ENCODE peak calls at places on chromosome 1, in six cellular contexts. E is right atrium auricular region, P is left ventricle myocardium inferior, V is testis, Y is Karpas-422, J is adrenal gland. G is an unnamed sample.

GRCh38 chr1:178034676-178035075 is 59.2 kb upstream of the RASAL2 start:
- DNase-seq in E (no peak), P (no peak), V (no peak), Y (no peak), J (no peak), G (no peak)

GRCh38 chr1:115710859-115711624 is 57.5 kb downstream of the CASQ2 start:
- DNase-seq in E (no peak), P (no peak), V (no peak), Y (no peak), J (no peak), G (peak; percentile 45)

GRCh38 chr1:6701437-6702153 is at the start of gene DNAJC11:
- DNase-seq in E (peak; percentile 82), P (peak; percentile 88), V (peak; percentile 93), Y (peak; percentile 96), J (peak; percentile 88), G (peak; percentile 88)

GRCh38 chr1:115437146-115437639 is 99.1 kb upstream of the NGF start:
- DNase-seq in E (no peak), P (no peak), V (no peak), Y (no peak), J (no peak), G (no peak)

GRCh38 chr1:151992345-151993083 is 1.1 kb downstream of the S100A10 start:
- DNase-seq in E (peak; percentile 95), P (peak; percentile 81), V (peak; percentile 90), Y (no peak), J (peak; percentile 82), G (peak; percentile 98)

GRCh38 chr1:201254625-201255469 is 28.5 kb upstream of the PKP1 start:
- DNase-seq in E (peak; percentile 21), P (peak; percentile 56), V (peak; percentile 76), Y (peak; percentile 78), J (peak; percentile 49), G (peak; percentile 40)

GRCh38 chr1:23619299-23620188 is 60.2 kb upstream of the ID3 start:
- DNase-seq in E (no peak), P (no peak), V (no peak), Y (peak; percentile 62), J (no peak), G (peak; percentile 87)

GRCh38 chr1:6111991-6112689 is 66.5 kb downstream of the KCNAB2 start:
- DNase-seq in E (no peak), P (no peak), V (no peak), Y (no peak), J (no peak), G (no peak)

GRCh38 chr1:211695135-211695816 is 19.9 kb upstream of the NEK2 start:
- DNase-seq in E (no peak), P (no peak), V (peak; percentile 42), Y (no peak), J (no peak), G (no peak)

GRCh38 chr1:61797045-61797755 is 54.9 kb downstream of the PATJ start:
- DNase-seq in E (no peak), P (no peak), V (no peak), Y (no peak), J (no peak), G (no peak)

GRCh38 chr1:103788377-103788776 is 38.7 kb downstream of the AMY1C start:
- DNase-seq in E (no peak), P (no peak), V (no peak), Y (peak; percentile 57), J (no peak), G (no peak)

GRCh38 chr1:230495021-230495550 is 69.0 kb upstream of the PGBD5 start:
- DNase-seq in E (no peak), P (no peak), V (no peak), Y (no peak), J (no peak), G (no peak)

GRCh38 chr1:109273570-109274288 is 9.2 kb downstream of the PSRC1 start:
- DNase-seq in E (no peak), P (peak; percentile 10), V (no peak), Y (no peak), J (no peak), G (no peak)

GRCh38 chr1:112769611-112770010 is 54.5 kb upstream of the PPM1J start:
- DNase-seq in E (no peak), P (no peak), V (no peak), Y (no peak), J (no peak), G (no peak)

GRCh38 chr1:202200112-202200548 is 6.5 kb downstream of the LGR6 start:
- DNase-seq in E (no peak), P (no peak), V (no peak), Y (no peak), J (peak; percentile 43), G (peak; percentile 85)

GRCh38 chr1:86704972-86705632 is 726 bp downstream of the SH3GLB1 start:
- DNase-seq in E (peak; percentile 68), P (peak; percentile 70), V (peak; percentile 68), Y (peak; percentile 65), J (peak; percentile 66), G (peak; percentile 68)

GRCh38 chr1:196409586-196409985 is 198.7 kb downstream of the KCNT2 start:
- DNase-seq in E (no peak), P (no peak), V (no peak), Y (no peak), J (no peak), G (no peak)

GRCh38 chr1:5632226-5632625 is 360.0 kb downstream of the NPHP4 start:
- DNase-seq in E (peak; percentile 49), P (no peak), V (no peak), Y (no peak), J (no peak), G (no peak)

GRCh38 chr1:231421616-231421970 is 494 bp downstream of the EGLN1 start:
- DNase-seq in E (no peak), P (peak; percentile 44), V (peak; percentile 36), Y (peak; percentile 79), J (peak; percentile 52), G (no peak)

DNA sequence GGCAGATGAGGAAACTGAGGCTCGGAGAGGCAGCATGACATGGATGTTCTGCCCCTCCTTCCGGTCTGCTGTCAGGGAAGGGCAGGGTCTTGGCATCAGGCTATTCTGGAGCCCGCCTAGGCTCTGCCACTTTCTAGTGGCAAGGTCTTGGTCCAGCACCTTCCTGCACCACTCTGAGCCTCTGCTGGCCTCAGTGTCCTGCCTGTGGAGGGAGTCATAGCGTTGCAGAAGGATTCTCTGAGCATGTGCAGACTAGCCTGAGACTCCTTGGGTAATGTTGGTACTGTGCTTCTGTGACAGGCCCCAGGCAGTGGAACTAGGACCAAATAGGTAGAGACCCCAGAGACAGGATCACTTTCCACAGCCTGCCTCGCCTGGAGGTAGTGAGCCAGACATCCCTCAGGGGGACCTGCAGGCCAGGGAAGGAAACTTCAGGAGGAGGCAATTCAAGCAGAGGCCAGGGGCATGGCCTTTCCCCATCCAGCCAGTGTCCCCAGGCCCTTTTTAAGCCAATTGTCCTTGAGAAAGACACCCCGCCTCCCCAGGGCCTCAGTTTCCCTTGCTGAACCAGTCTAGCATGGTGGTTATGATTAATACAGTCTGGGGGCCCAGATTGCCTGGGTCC is 10.6 kb downstream of the EDN2 start:
- DNase-seq in E (no peak), P (no peak), V (no peak), Y (no peak), J (no peak), G (no peak)
- H3K27ac ChIP-seq in E (peak overlapping the region; percentile 77), P (peak overlapping the region; percentile 84), V (no peak overlapping the region), Y (no peak overlapping the region), J (no peak overlapping the region), G (no peak overlapping the region)

GRCh38 chr1:27345272-27345671 is 3.5 kb downstream of the SYTL1 start:
- DNase-seq in E (no peak), P (no peak), V (no peak), Y (no peak), J (no peak), G (no peak)

GRCh38 chr1:27348861-27349783 is 7.3 kb downstream of the SYTL1 start:
- DNase-seq in E (no peak), P (no peak), V (peak; percentile 26), Y (peak; percentile 79), J (no peak), G (peak; percentile 66)

GRCh38 chr1:27343639-27344025 is 1.8 kb downstream of the SYTL1 start:
- DNase-seq in E (no peak), P (no peak), V (no peak), Y (no peak), J (no peak), G (no peak)

GRCh38 chr1:27346991-27347627 is 5.3 kb downstream of the SYTL1 start:
- DNase-seq in E (no peak), P (no peak), V (no peak), Y (no peak), J (no peak), G (no peak)

GRCh38 chr1:27346357-27346756 is 4.5 kb downstream of the SYTL1 start:
- DNase-seq in E (no peak), P (no peak), V (no peak), Y (no peak), J (no peak), G (no peak)
- H3K4me1 ChIP-seq in E (no peaks in the 10 kb centered on the region), P (peaks cover 35% of the 10 kb centered on the region), V (peaks cover 13% of the 10 kb centered on the region), Y (peaks cover 36% of the 10 kb centered on the region), J (no peaks in the 10 kb centered on the region), G (no peaks in the 10 kb centered on the region)

GRCh38 chr1:117605811-117606607 is at the start of gene TENT5C:
- DNase-seq in E (peak; percentile 98), P (peak; percentile 96), V (peak; percentile 98), Y (peak; percentile 98), J (peak; percentile 97), G (peak; percentile 99)
- H3K27ac ChIP-seq in E (peak within 1 kb of the TSS; percentile 89), P (peak within 1 kb of the TSS; percentile 80), V (peak within 1 kb of the TSS; percentile 59), Y (no peak within 1 kb of the TSS), J (peak within 1 kb of the TSS; percentile 33), G (peak within 1 kb of the TSS; percentile 85)

GRCh38 chr1:155195201-155196102 is 12.2 kb downstream of the THBS3 start:
- DNase-seq in E (no peak), P (no peak), V (no peak), Y (no peak), J (peak; percentile 43), G (no peak)

GRCh38 chr1:155196103-155196892 is 11.4 kb downstream of the THBS3 start:
- DNase-seq in E (no peak), P (no peak), V (no peak), Y (no peak), J (no peak), G (no peak)

GRCh38 chr1:155197901-155198546 is 9.7 kb downstream of the THBS3 start:
- DNase-seq in E (no peak), P (no peak), V (no peak), Y (no peak), J (no peak), G (no peak)

GRCh38 chr1:155198547-155198906 is 9.2 kb downstream of the THBS3 start:
- DNase-seq in E (no peak), P (no peak), V (no peak), Y (no peak), J (no peak), G (no peak)

GRCh38 chr1:155196893-155197638 is 10.6 kb downstream of the THBS3 start:
- DNase-seq in E (no peak), P (no peak), V (peak; percentile 62), Y (no peak), J (peak; percentile 94), G (no peak)
- H3K4me1 ChIP-seq in E (no peaks in the 10 kb centered on the region), P (peaks cover 31% of the 10 kb centered on the region), V (peaks cover 11% of the 10 kb centered on the region), Y (peaks cover 32% of the 10 kb centered on the region), J (peaks cover 26% of the 10 kb centered on the region), G (no peaks in the 10 kb centered on the region)